ENCODE peak calls at places on chromosomes 13 and 19, in seven cellular contexts. V is GM12878, Y is K562, B is H1, L is A549, R is HCT116, W is endothelial cell of umbilical vein. P is an unnamed sample.

GRCh38 chr13:29702912-29703351 is 107.4 kb upstream of the SLC7A1 start:
- DNase-seq in V (no peak), W (peak; percentile 77), R (no peak), B (no peak), L (no peak), Y (no peak), P (peak; percentile 92)

GRCh38 chr13:26929971-26930730 is 169.6 kb upstream of the GPR12 start:
- DNase-seq in W (peak; percentile 67), L (peak; percentile 58), R (peak; percentile 54), B (peak; percentile 96), V (no peak), Y (peak; percentile 72), P (peak; percentile 80)

GRCh38 chr19:51422053-51422448 is 4.6 kb upstream of the SIGLEC10 start:
- DNase-seq in Y (peak; percentile 95), L (peak; percentile 80), B (peak; percentile 100), R (peak; percentile 56), V (no peak), W (peak; percentile 67), P (peak; percentile 88)

GRCh38 chr13:111587249-111587648 is 266.8 kb downstream of the TEX29 start:
- DNase-seq in V (no peak), R (no peak), B (no peak), Y (no peak), L (no peak), W (no peak), P (no peak)

GRCh38 chr13:74191036-74191809 is 57.0 kb upstream of the KLF12 start:
- DNase-seq in V (no peak), Y (no peak), B (no peak), W (peak; percentile 63), R (no peak), L (no peak), P (no peak)

GRCh38 chr13:75792526-75793187 is 156.5 kb downstream of the LMO7 start:
- DNase-seq in B (no peak), W (no peak), L (peak; percentile 23), Y (no peak), V (no peak), R (no peak), P (no peak)

GRCh38 chr19:46718157-46718933 is 1.4 kb upstream of the PRKD2 start:
- DNase-seq in W (no peak), B (peak; percentile 61), Y (no peak), V (peak; percentile 69), L (peak; percentile 62), R (no peak), P (peak; percentile 97)

GRCh38 chr13:52924241-52925148 is 76.1 kb upstream of the PCDH8 start:
- DNase-seq in B (no peak), L (no peak), Y (no peak), R (no peak), V (no peak), W (no peak), P (no peak)

GRCh38 chr13:79917628-79918027 is 423.3 kb downstream of the SPRY2 start:
- DNase-seq in R (no peak), Y (no peak), W (no peak), B (no peak), V (no peak), L (no peak), P (peak; percentile 14)

GRCh38 chr13:109330941-109331340 is 455.4 kb downstream of the IRS2 start:
- DNase-seq in V (no peak), L (no peak), Y (no peak), W (no peak), R (no peak), B (no peak), P (no peak)

GRCh38 chr13:55554741-55555140 is 1586.0 kb upstream of the PRR20A start:
- DNase-seq in W (no peak), Y (no peak), B (no peak), L (no peak), V (no peak), R (no peak), P (no peak)

GRCh38 chr13:65844266-65844841 is 1385.8 kb downstream of the PCDH9 start:
- DNase-seq in B (no peak), W (no peak), L (no peak), Y (no peak), R (no peak), V (no peak), P (no peak)

GRCh38 chr13:96011291-96011875 is 41.8 kb downstream of the UGGT2 start:
- DNase-seq in Y (no peak), V (no peak), W (no peak), R (no peak), L (no peak), B (no peak), P (no peak)

GRCh38 chr13:48232420-48233096 is 448 bp upstream of the ITM2B start:
- DNase-seq in L (no peak), Y (peak; percentile 8), W (peak; percentile 45), V (no peak), B (peak; percentile 71), R (no peak), P (no peak)

GRCh38 chr19:56159009-56159501 is 16.8 kb upstream of the GALP start:
- DNase-seq in Y (peak; percentile 50), R (no peak), V (no peak), L (no peak), W (no peak), B (no peak), P (no peak)

GRCh38 chr13:107883561-107884175 is 331.7 kb downstream of the LIG4 start:
- DNase-seq in Y (peak; percentile 89), L (no peak), W (no peak), V (no peak), B (no peak), R (no peak), P (no peak)

GRCh38 chr19:3805859-3806258 is 19.7 kb upstream of the MATK start:
- DNase-seq in R (no peak), W (no peak), Y (no peak), V (no peak), B (no peak), L (no peak), P (no peak)

GRCh38 chr13:91960947-91961346 is 562.5 kb downstream of the GPC5 start:
- DNase-seq in Y (no peak), B (no peak), W (no peak), L (no peak), R (no peak), V (no peak), P (no peak)

GRCh38 chr19:38543807-38544568 is 73.8 kb downstream of the MAP4K1 start:
- DNase-seq in Y (peak; percentile 99), R (peak; percentile 87), B (no peak), V (peak; percentile 64), L (peak; percentile 98), W (peak; percentile 78), P (peak; percentile 74)

GRCh38 chr13:79918620-79919019 is 422.3 kb downstream of the SPRY2 start:
- DNase-seq in W (peak; percentile 8), V (no peak), B (no peak), Y (no peak), R (no peak), L (no peak), P (no peak)

GRCh38 chr19:18608102-18608804 is 1.7 kb upstream of the CRLF1 start:
- DNase-seq in Y (no peak), L (no peak), R (no peak), W (no peak), B (no peak), V (no peak), P (no peak)

GRCh38 chr19:51461723-51462161 is 3.5 kb upstream of the SIGLEC8 start:
- DNase-seq in V (no peak), Y (no peak), L (no peak), R (no peak), W (no peak), B (no peak), P (peak; percentile 89)

GRCh38 chr13:43786472-43786765 is 353 bp downstream of the ENOX1 start:
- DNase-seq in L (no peak), R (no peak), Y (no peak), W (no peak), B (peak; percentile 78), V (no peak), P (no peak)

GRCh38 chr13:43785681-43786471 is 896 bp downstream of the ENOX1 start:
- DNase-seq in L (peak; percentile 52), Y (peak; percentile 6), R (no peak), V (no peak), W (peak; percentile 53), B (peak; percentile 81), P (no peak)

GRCh38 chr13:43787998-43788397 is 1.2 kb upstream of the ENOX1 start:
- DNase-seq in B (no peak), L (peak; percentile 36), W (peak; percentile 16), R (peak; percentile 18), V (no peak), Y (no peak), P (no peak)

GRCh38 chr13:43787518-43787891 is 733 bp upstream of the ENOX1 start:
- DNase-seq in W (no peak), Y (no peak), R (no peak), L (no peak), B (no peak), V (no peak), P (no peak)

GRCh38 chr13:43786766-43787517 is at the start of gene ENOX1:
- DNase-seq in L (peak; percentile 13), W (peak; percentile 45), Y (no peak), V (no peak), B (peak; percentile 67), R (peak; percentile 34), P (no peak)
- TF ChIP-seq CTCF in L (peak; percentile 11), W (peak; percentile 8), Y (no peak), V (peak; percentile 7), B (no peak), R (no peak), P (no peak)

DNA sequence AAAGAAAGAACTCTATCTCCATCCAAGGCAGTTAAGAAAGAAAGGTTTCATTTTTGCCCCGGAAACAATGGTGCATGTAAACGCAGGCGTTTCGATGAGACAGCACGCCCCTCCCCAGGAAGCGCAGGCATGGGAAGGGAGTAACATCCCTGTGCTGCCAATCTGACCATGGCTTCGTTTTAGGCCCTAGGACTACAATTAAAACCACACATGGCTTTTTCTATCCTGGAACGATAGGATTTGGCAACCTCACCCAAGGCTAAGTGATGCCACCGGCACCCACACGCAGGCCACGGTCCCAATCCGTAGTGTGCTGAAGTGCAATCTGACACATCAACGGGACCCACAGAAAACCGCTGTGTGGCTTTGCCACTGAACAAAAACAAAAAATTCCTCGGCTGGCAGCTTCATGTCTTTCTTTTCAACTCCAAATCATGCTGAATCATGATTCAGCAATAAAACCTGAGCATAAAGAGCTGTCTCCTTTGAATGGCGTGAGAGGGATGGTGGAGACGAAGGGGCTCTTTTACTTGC is 24.2 kb downstream of the RANBP3 start:
- DNase-seq in Y (peak; percentile 41), R (no peak), V (no peak), W (no peak), B (no peak), L (no peak), P (no peak)
- TF ChIP-seq MAX in Y (no peak), R (no peak), V (no peak), W (no peak), B (no peak), L (no peak), P (no peak)

GRCh38 chr13:105804561-105805190 is 730.8 kb downstream of the EFNB2 start:
- DNase-seq in B (no peak), L (no peak), R (no peak), W (no peak), Y (no peak), V (no peak), P (no peak)
- TF ChIP-seq POLR2A in B (no peak), L (no peak), R (no peak), W (no peak), Y (no peak), V (no peak), P (no peak)

DNA sequence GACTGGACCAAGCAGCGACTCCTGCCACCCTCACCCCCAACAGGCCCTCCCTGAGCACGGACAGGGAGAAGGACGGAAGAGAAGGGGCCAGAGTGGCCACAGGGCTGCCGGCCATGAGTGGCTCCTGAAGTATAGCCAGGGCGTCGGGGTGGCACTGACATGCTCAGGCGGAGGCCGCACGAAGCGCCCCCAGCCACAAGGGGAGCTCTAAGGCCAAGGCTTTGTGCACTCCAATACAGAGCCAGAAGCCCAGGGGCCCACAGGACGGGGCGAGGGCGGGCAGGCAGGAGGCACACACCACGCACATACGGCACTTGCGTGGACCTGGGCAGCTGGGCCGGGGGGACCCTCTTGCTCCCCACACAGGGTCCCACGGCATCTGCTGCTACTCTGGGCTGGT is 52.0 kb downstream of the KLF2 start:
- DNase-seq in Y (peak; percentile 49), L (peak; percentile 33), W (no peak), B (peak; percentile 86), V (no peak), R (no peak), P (no peak)
- TF ChIP-seq CTCF in Y (peak; percentile 59), L (peak; percentile 27), W (peak; percentile 62), B (peak; percentile 70), V (peak; percentile 12), R (peak; percentile 13), P (peak; percentile 53)

P was measured in NB4.